ENCODE peak calls at places on chromosome 20, in four cellular contexts. X, E, N and U are unnamed samples.
A peak's percentile ranks its signal among the peaks of the same experiment; 100 is the strongest.

GRCh38 chr20:22001886-22002285 is 296.4 kb downstream of the PAX1 start:
- DNase-seq in X (no peak), E (no peak), N (no peak), U (no peak)

GRCh38 chr20:32535953-32536823 is 48.9 kb downstream of the NOL4L start:
- DNase-seq in X (peak; percentile 6), E (peak; percentile 73), N (peak; percentile 56), U (no peak)

GRCh38 chr20:46088409-46089075 is 1.2 kb downstream of the NCOA5 start:
- DNase-seq in X (peak; percentile 8), E (no peak), N (no peak), U (no peak)

GRCh38 chr20:37913563-37914366 is 10.8 kb downstream of the VSTM2L start:
- DNase-seq in X (no peak), E (no peak), N (no peak), U (no peak)

GRCh38 chr20:32457476-32457986 is 99.4 kb downstream of the ASXL1 start:
- DNase-seq in X (peak; percentile 56), E (peak; percentile 72), N (peak; percentile 82), U (peak; percentile 65)

GRCh38 chr20:2762578-2763131 is 37.8 kb downstream of the CPXM1 start:
- DNase-seq in X (no peak), E (no peak), N (no peak), U (no peak)

GRCh38 chr20:61937963-61938838 is 127.5 kb downstream of the TAF4 start:
- DNase-seq in X (no peak), E (no peak), N (no peak), U (no peak)

GRCh38 chr20:21450572-21450971 is 53.2 kb upstream of the NKX2-4 start:
- DNase-seq in X (no peak), E (no peak), N (no peak), U (no peak)

GRCh38 chr20:7178004-7178403 is 410.5 kb downstream of the BMP2 start:
- DNase-seq in X (no peak), E (no peak), N (no peak), U (no peak)

GRCh38 chr20:62147125-62147524 is 3.6 kb downstream of the SS18L1 start:
- DNase-seq in X (no peak), E (no peak), N (no peak), U (no peak)

GRCh38 chr20:2865630-2866029 is 7.7 kb upstream of the PTPRA start:
- DNase-seq in X (no peak), E (no peak), N (no peak), U (no peak)

GRCh38 chr20:36847009-36847709 is 28.8 kb upstream of the TLDC2 start:
- DNase-seq in X (peak; percentile 83), E (no peak), N (peak; percentile 81), U (peak; percentile 93)

GRCh38 chr20:14064921-14065320 is 69.6 kb downstream of the MACROD2 start:
- DNase-seq in X (no peak), E (no peak), N (no peak), U (no peak)

GRCh38 chr20:25078662-25079061 is 3.3 kb downstream of the VSX1 start:
- DNase-seq in X (no peak), E (no peak), N (no peak), U (no peak)

GRCh38 chr20:64198347-64198746 is 34.1 kb downstream of the MYT1 start:
- DNase-seq in X (no peak), E (no peak), N (no peak), U (no peak)

GRCh38 chr20:325889-326644 is 715 bp downstream of the SOX12 start:
- DNase-seq in X (peak; percentile 67), E (peak; percentile 62), N (peak; percentile 86), U (peak; percentile 73)

GRCh38 chr20:326645-327031 is 1.3 kb downstream of the SOX12 start:
- DNase-seq in X (no peak), E (no peak), N (no peak), U (no peak)

GRCh38 chr20:324177-325042 is 942 bp upstream of the SOX12 start:
- DNase-seq in X (peak; percentile 72), E (peak; percentile 92), N (peak; percentile 94), U (peak; percentile 87)

GRCh38 chr20:327041-327945 is 1.9 kb downstream of the SOX12 start:
- DNase-seq in X (peak; percentile 92), E (peak; percentile 75), N (peak; percentile 95), U (peak; percentile 91)

DNA sequence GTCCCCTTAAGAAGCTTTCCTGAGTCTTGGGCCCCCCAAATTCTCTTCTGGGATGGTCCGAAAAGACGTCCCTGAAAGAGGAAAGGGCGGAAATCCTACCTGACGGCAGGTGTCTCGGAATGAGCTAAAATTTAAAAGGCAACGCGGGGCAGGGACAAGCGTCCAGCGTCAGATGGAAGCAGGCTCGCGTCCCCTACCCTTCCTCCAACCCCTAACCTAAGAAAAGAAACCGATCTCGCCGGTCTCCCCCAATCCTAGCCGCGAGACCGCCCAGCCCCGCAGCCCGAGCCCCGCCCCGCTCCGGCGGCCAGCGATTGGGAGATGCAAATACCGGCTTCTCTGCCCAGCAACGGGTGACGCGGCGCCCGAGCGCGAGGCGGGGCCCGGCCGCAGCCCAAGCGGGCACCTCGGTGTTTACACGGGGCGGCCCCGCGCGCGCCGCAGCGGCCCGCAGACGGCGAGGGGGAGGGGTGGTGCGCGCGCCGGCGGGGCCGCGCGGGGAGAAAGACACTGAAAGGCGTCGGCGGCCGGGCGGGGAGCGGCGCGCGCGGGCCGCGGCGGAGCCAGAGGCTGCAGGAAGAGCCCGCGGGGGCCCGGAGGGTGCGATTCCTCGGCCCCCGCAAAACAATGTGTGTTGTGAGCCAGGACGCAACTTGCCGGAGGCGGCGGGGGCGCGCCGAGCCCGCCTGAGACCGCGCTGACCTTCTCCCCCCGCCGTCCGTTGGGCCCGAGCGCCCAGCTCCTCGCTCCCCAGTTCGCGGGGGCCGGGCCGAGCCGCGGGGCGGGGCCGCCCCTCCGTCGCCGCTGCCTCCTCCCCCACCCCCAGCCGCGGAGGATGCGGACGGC is at the start of gene SOX12:
- DNase-seq in X (peak; percentile 87), E (peak; percentile 98), N (peak; percentile 98), U (peak; percentile 97)
- TF ChIP-seq POLR2A in X (peak; percentile 70), E (peak; percentile 81), N (peak; percentile 35), U (peak; percentile 73)

GRCh38 chr20:56631990-56632327 is 2.9 kb downstream of the TFAP2C start:
- DNase-seq in X (no peak), E (no peak), N (no peak), U (no peak)
- H3K27ac ChIP-seq in X (no peak overlapping the region), E (no peak overlapping the region), N (no peak overlapping the region), U (no peak overlapping the region)

GRCh38 chr20:50593005-50593335 is 82.8 kb downstream of the PTPN1 start:
- DNase-seq in X (no peak), E (no peak), N (no peak), U (no peak)

GRCh38 chr20:50591233-50591852 is 81.2 kb downstream of the PTPN1 start:
- DNase-seq in X (no peak), E (no peak), N (no peak), U (no peak)

GRCh38 chr20:50594231-50594590 is 84.0 kb downstream of the PTPN1 start:
- DNase-seq in X (no peak), E (no peak), N (no peak), U (no peak)

GRCh38 chr20:50590348-50590664 is 80.1 kb downstream of the PTPN1 start:
- DNase-seq in X (no peak), E (no peak), N (no peak), U (no peak)

GRCh38 chr20:50592282-50593004 is 82.3 kb downstream of the PTPN1 start:
- DNase-seq in X (no peak), E (peak; percentile 47), N (peak; percentile 82), U (peak; percentile 60)
- TF ChIP-seq POLR2A in X (no peak), E (no peak), N (no peak), U (no peak)

GRCh38 chr20:35276408-35276807 is 1.5 kb downstream of the MMP24OS start:
- DNase-seq in X (no peak), E (no peak), N (no peak), U (no peak)
- H3K27ac ChIP-seq in X (peak overlapping the region; percentile 97), E (no peak overlapping the region), N (no peak overlapping the region), U (peak overlapping the region; percentile 88)

DNA sequence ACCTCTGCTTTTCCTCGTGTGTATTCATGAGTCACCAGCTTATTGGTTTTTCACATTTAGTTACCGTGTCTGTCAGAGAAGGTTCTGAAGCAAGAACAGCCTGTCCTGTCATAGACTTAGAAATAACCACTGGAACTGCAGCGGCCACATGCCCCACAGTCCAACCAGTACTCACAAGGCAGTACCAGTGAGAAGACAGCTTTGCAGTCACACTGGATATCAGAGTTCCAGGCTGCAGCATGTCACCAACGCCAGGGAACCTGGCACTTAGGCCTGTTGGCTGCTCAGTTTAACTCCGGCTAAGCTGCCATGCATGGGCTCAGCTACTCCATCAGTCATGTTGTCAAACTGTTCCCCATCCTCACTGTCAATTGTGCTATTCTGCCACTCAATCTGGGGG is 40.1 kb downstream of the ADNP start:
- DNase-seq in X (peak; percentile 74), E (no peak), N (no peak), U (no peak)
- TF ChIP-seq POLR2A in X (no peak), E (no peak), N (no peak), U (no peak)

DNA sequence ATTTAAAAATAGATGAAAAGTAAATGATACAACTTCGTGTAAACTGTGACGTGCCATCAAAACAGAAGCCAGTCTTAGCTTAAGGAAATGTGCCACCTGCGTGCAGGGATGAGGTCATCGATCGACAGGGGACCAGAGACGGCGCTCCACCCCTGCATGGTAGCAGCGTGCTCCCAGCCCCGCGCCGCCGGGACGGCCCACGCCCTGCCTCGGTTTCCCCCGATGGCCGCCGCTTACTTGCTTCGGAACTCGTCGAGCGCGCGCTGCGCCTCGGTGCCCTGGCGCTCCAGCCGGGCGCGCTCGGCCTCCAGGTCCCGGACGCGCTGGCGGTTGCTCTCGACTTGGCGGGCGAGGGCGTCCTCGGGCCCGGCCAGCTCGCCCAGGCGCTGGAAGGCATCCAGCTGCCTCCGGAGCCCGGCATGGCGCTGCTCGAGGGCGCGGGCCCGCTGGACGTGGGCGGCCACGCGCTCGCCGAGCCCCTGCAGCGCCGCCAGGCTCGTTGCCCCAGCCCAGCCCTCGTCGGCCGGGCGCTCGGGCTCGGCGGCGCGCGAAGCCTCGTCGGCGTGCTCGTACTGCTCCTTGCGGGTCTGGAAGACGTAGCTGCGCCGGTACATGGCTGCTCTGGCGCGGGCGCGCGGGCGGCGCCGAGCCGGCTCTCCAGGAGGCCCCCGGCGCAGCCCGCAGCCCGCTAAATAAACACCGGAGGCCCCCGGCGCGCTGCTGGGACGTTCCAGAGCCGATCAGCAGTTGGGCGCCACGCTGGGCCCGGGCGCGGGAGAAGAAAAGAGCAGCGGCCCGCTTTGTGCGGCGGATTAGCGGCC is at the start of gene BFSP1:
- DNase-seq in X (peak; percentile 52), E (peak; percentile 82), N (peak; percentile 80), U (peak; percentile 28)
- H3K27ac ChIP-seq in X (peak within 1 kb of the TSS; percentile 44), E (peak within 1 kb of the TSS; percentile 77), N (peak within 1 kb of the TSS; percentile 67), U (peak within 1 kb of the TSS; percentile 61)

GRCh38 chr20:34281177-34281576 is 22.0 kb downstream of the AHCY start:
- DNase-seq in X (no peak), E (no peak), N (no peak), U (no peak)
- TF ChIP-seq POLR2A in X (no peak), E (no peak), N (no peak), U (no peak)